ENCODE peak calls at places on chromosome 14, in six cellular contexts. T is psoas muscle, I is T47D, Y is germinal center, M is NCI-H1092 treated with DMSO at 0.1 percent for 48 hours, X is LoVo. N is an unnamed sample.

GRCh38 chr14:101961011-101961721 is 3.2 kb upstream of the DYNC1H1 start:
- DNase-seq in X (peak; percentile 81), I (peak; percentile 86), Y (peak; percentile 77), M (peak; percentile 78), T (peak; percentile 85), N (peak; percentile 39)

GRCh38 chr14:31943861-31944255 is 133.2 kb upstream of the ARHGAP5 start:
- DNase-seq in I (no peak), M (no peak), Y (no peak), T (no peak), X (no peak), N (no peak)

GRCh38 chr14:74126315-74126714 is 41.6 kb downstream of the LIN52 start:
- DNase-seq in M (no peak), T (no peak), I (no peak), X (no peak), Y (no peak), N (no peak)

GRCh38 chr14:22556990-22557623 is 31.9 kb downstream of the DAD1 start:
- DNase-seq in I (peak; percentile 57), T (peak; percentile 93), Y (peak; percentile 83), X (peak; percentile 69), M (peak; percentile 83), N (no peak)

GRCh38 chr14:78164226-78164853 is 5.8 kb upstream of the NRXN3 start:
- DNase-seq in M (peak; percentile 57), Y (peak; percentile 41), X (no peak), T (no peak), I (peak; percentile 31), N (peak; percentile 16)

GRCh38 chr14:68526420-68527105 is 266.3 kb downstream of the ZFP36L1 start:
- DNase-seq in I (no peak), T (no peak), Y (no peak), X (no peak), M (no peak), N (no peak)

GRCh38 chr14:39109893-39110715 is 4.0 kb upstream of the GEMIN2 start:
- DNase-seq in T (no peak), X (no peak), Y (no peak), I (peak; percentile 26), M (no peak), N (no peak)

GRCh38 chr14:76313303-76313702 is 62.6 kb upstream of the ESRRB start:
- DNase-seq in T (no peak), M (no peak), I (no peak), Y (no peak), X (no peak), N (no peak)

GRCh38 chr14:28744126-28744525 is 22.5 kb upstream of the FOXG1 start:
- DNase-seq in M (no peak), Y (no peak), I (no peak), X (no peak), T (no peak), N (no peak)

GRCh38 chr14:61701946-61702345 is 6.6 kb downstream of the HIF1A start:
- DNase-seq in T (no peak), Y (no peak), M (no peak), I (no peak), X (no peak), N (no peak)

GRCh38 chr14:92323031-92323915 is at the start of gene SLC24A4:
- DNase-seq in X (no peak), T (no peak), M (no peak), Y (peak; percentile 9), I (peak; percentile 55), N (no peak)

GRCh38 chr14:41925409-41925808 is 318.7 kb downstream of the LRFN5 start:
- DNase-seq in I (peak; percentile 70), Y (no peak), X (no peak), M (peak; percentile 65), T (no peak), N (no peak)

GRCh38 chr14:32033516-32033915 is 43.6 kb upstream of the ARHGAP5 start:
- DNase-seq in X (no peak), I (no peak), Y (no peak), T (no peak), M (no peak), N (no peak)

GRCh38 chr14:32588448-32589320 is 259.6 kb downstream of the AKAP6 start:
- DNase-seq in T (no peak), Y (peak; percentile 10), X (no peak), I (peak; percentile 24), M (no peak), N (no peak)

GRCh38 chr14:38409081-38409705 is 153.3 kb upstream of the CLEC14A start:
- DNase-seq in Y (no peak), I (no peak), X (no peak), T (no peak), M (no peak), N (no peak)

N was measured in NCI-H1436 treated with DMSO at 0.1 percent for 48 hours.